ENCODE peak calls at places on chromosomes 7 and 10, in seven cellular contexts. I is GM12891, D is HS-5, S is SW 1271, X is caudate nucleus, M is right cardiac atrium, R is HuH-7. J is an unnamed sample.

GRCh38 chr10:680146-680545 is 9.3 kb downstream of the DIP2C start:
- DNase-seq in I (no peak), X (no peak), M (no peak), S (no peak), R (no peak), D (no peak), J (no peak)

GRCh38 chr7:112116894-112117293 is 89.3 kb downstream of the DOCK4 start:
- DNase-seq in D (no peak), R (no peak), I (no peak), S (no peak), M (no peak), X (no peak), J (no peak)

GRCh38 chr10:21891439-21891838 is 112.1 kb downstream of the DNAJC1 start:
- DNase-seq in M (no peak), R (no peak), I (no peak), X (no peak), D (no peak), S (no peak), J (no peak)

GRCh38 chr10:69703766-69704191 is 73.7 kb downstream of the FAM241B start:
- DNase-seq in M (no peak), R (no peak), I (no peak), S (no peak), X (no peak), D (peak), J (no peak)

GRCh38 chr10:19488592-19489280 is 327.5 kb upstream of the PLXDC2 start:
- DNase-seq in I (no peak), D (no peak), M (peak), S (no peak), R (no peak), X (peak), J (no peak)

GRCh38 chr7:144670251-144670650 is 165.6 kb downstream of the TPK1 start:
- DNase-seq in R (no peak), X (no peak), D (no peak), S (no peak), I (no peak), M (no peak), J (no peak)

GRCh38 chr10:33126118-33126517 is 168.1 kb upstream of the ITGB1 start:
- DNase-seq in D (no peak), X (no peak), R (no peak), S (no peak), I (no peak), M (no peak), J (no peak)

GRCh38 chr10:57849726-57850357 is 417.9 kb downstream of the IPMK start:
- DNase-seq in X (no peak), D (no peak), S (no peak), M (no peak), R (no peak), I (no peak), J (no peak)